ENCODE peak calls at places on chromosome 15, in ten cellular contexts. U, F, N, S, A, D, P, K, T and I are unnamed samples.

GRCh38 chr15:70164156-70164900 is 66.6 kb upstream of the TLE3 start:
- DNase-seq in U (no peak), F (no peak), N (no peak), S (no peak), A (no peak), D (no peak), P (no peak), K (no peak), T (no peak), I (no peak)

GRCh38 chr15:77160562-77161481 is 89.9 kb upstream of the TSPAN3 start:
- DNase-seq in U (no peak), F (no peak), N (no peak), S (peak), A (no peak), D (peak), P (no peak), K (no peak), T (no peak), I (no peak)

GRCh38 chr15:74599156-74599555 is 16.5 kb upstream of the CLK3 start:
- DNase-seq in U (no peak), F (no peak), N (no peak), S (no peak), A (no peak), D (no peak), P (no peak), K (no peak), T (no peak), I (no peak)

GRCh38 chr15:67165653-67166260 is 88.7 kb downstream of the AAGAB start:
- DNase-seq in U (no peak), F (no peak), N (peak), S (no peak), A (no peak), D (no peak), P (no peak), K (no peak), T (no peak), I (no peak)

GRCh38 chr15:80736571-80736970 is 41.5 kb downstream of the ABHD17C start:
- DNase-seq in U (no peak), F (no peak), N (no peak), S (no peak), A (no peak), D (no peak), P (no peak), K (no peak), T (no peak), I (no peak)

GRCh38 chr15:20349774-20350498 is 191.7 kb downstream of the GOLGA6L6 start:
- DNase-seq in U (no peak), F (no peak), N (peak), S (no peak), A (no peak), D (no peak), P (peak), K (no peak), T (no peak), I (peak)

GRCh38 chr15:26087395-26087794 is 224.3 kb upstream of the ATP10A start:
- DNase-seq in U (no peak), F (peak), N (no peak), S (no peak), A (no peak), D (no peak), P (no peak), K (no peak), T (no peak), I (no peak)

GRCh38 chr15:71085809-71086208 is 29.5 kb upstream of the THSD4 start:
- DNase-seq in U (no peak), F (no peak), N (no peak), S (no peak), A (no peak), D (no peak), P (no peak), K (no peak), T (no peak), I (no peak)

GRCh38 chr15:51310064-51310463 is 28.3 kb downstream of the CYP19A1 start:
- DNase-seq in U (no peak), F (no peak), N (no peak), S (peak), A (no peak), D (no peak), P (no peak), K (no peak), T (no peak), I (no peak)

GRCh38 chr15:69954726-69955125 is 143.0 kb downstream of the TLE3 start:
- DNase-seq in U (no peak), F (peak), N (no peak), S (no peak), A (no peak), D (no peak), P (no peak), K (no peak), T (no peak), I (no peak)

GRCh38 chr15:44443515-44443914 is 16.1 kb downstream of the CTDSPL2 start:
- DNase-seq in U (no peak), F (no peak), N (no peak), S (no peak), A (no peak), D (no peak), P (no peak), K (no peak), T (no peak), I (no peak)

GRCh38 chr15:80251505-80252280 is at the start of gene CTXND1:
- DNase-seq in U (peak), F (no peak), N (no peak), S (no peak), A (no peak), D (no peak), P (no peak), K (no peak), T (no peak), I (no peak)

GRCh38 chr15:50149090-50149489 is 30.1 kb upstream of the ATP8B4 start:
- DNase-seq in U (no peak), F (no peak), N (no peak), S (no peak), A (no peak), D (no peak), P (no peak), K (no peak), T (no peak), I (no peak)

GRCh38 chr15:48603123-48603500 is 42.4 kb downstream of the FBN1 start:
- DNase-seq in U (no peak), F (no peak), N (no peak), S (no peak), A (no peak), D (no peak), P (no peak), K (no peak), T (no peak), I (no peak)

GRCh38 chr15:25711691-25712090 is 151.4 kb downstream of the ATP10A start:
- DNase-seq in U (no peak), F (no peak), N (no peak), S (no peak), A (no peak), D (no peak), P (no peak), K (no peak), T (no peak), I (no peak)

GRCh38 chr15:56805466-56806146 is 72.3 kb upstream of the ZNF280D start:
- DNase-seq in U (no peak), F (no peak), N (no peak), S (peak), A (no peak), D (no peak), P (no peak), K (no peak), T (no peak), I (no peak)

GRCh38 chr15:96699871-96700401 is 369.4 kb downstream of the NR2F2 start:
- DNase-seq in U (no peak), F (no peak), N (no peak), S (no peak), A (no peak), D (no peak), P (no peak), K (no peak), T (no peak), I (no peak)